ENCODE peak calls at places on chromosomes 1 and 21, in five cellular contexts. L is uterus, V is transverse colon, C is mucosa of descending colon, A is trophoblast cell. D is an unnamed sample.

GRCh38 chr1:27021347-27022031 is 8.8 kb upstream of the TENT5B start:
- DNase-seq in A (no peak), V (no peak), C (no peak), L (no peak), D (no peak)

GRCh38 chr1:55278378-55278777 is 63.2 kb upstream of the USP24 start:
- DNase-seq in C (no peak), A (no peak), V (no peak), L (no peak), D (no peak)

GRCh38 chr1:88150330-88150729 is 533.7 kb upstream of the PKN2 start:
- DNase-seq in L (no peak), A (no peak), C (no peak), V (no peak), D (no peak)

GRCh38 chr1:198350456-198350855 is 190.0 kb downstream of the ATP6V1G3 start:
- DNase-seq in L (no peak), V (no peak), C (no peak), A (no peak), D (no peak)

GRCh38 chr1:62321438-62321837 is 2.2 kb upstream of the KANK4 start:
- DNase-seq in A (peak; percentile 79), C (no peak), V (no peak), L (no peak), D (no peak)

GRCh38 chr1:10598088-10598712 is 123.5 kb downstream of the PEX14 start:
- DNase-seq in V (no peak), A (no peak), L (no peak), C (peak; percentile 31), D (no peak)

GRCh38 chr1:97827887-97828286 is 92.9 kb downstream of the DPYD start:
- DNase-seq in A (no peak), V (no peak), L (no peak), C (no peak), D (no peak)

GRCh38 chr1:150555971-150556865 is 7.0 kb downstream of the ADAMTSL4 start:
- DNase-seq in L (no peak), V (peak; percentile 9), A (no peak), C (no peak), D (no peak)

GRCh38 chr1:26771643-26772321 is 16.0 kb upstream of the PIGV start:
- DNase-seq in A (peak; percentile 82), C (no peak), L (peak; percentile 55), V (no peak), D (peak; percentile 79)

GRCh38 chr1:155185783-155186265 is 12.2 kb downstream of the TRIM46 start:
- DNase-seq in L (no peak), C (no peak), A (peak; percentile 21), V (no peak), D (no peak)

GRCh38 chr1:56712150-56712549 is 67.0 kb downstream of the PRKAA2 start:
- DNase-seq in C (no peak), L (no peak), V (no peak), A (no peak), D (no peak)

GRCh38 chr21:44360174-44360573 is 6.8 kb downstream of the TRPM2 start:
- DNase-seq in C (no peak), V (no peak), L (no peak), A (no peak), D (no peak)

GRCh38 chr1:170513138-170513537 is 18.8 kb upstream of the GORAB start:
- DNase-seq in L (no peak), A (no peak), V (no peak), C (no peak), D (no peak)

GRCh38 chr1:16111771-16112557 is 38.5 kb upstream of the FAM131C start:
- DNase-seq in V (no peak), L (peak; percentile 55), A (no peak), C (peak; percentile 10), D (no peak)

GRCh38 chr1:33349081-33349759 is 28.3 kb upstream of the A3GALT2 start:
- DNase-seq in A (peak; percentile 43), C (peak; percentile 63), L (peak; percentile 52), V (peak; percentile 57), D (no peak)

GRCh38 chr1:92972413-92973129 is 11.3 kb upstream of the DIPK1A start:
- DNase-seq in C (no peak), A (no peak), V (no peak), L (no peak), D (no peak)

GRCh38 chr1:92970990-92971689 is 9.9 kb upstream of the DIPK1A start:
- DNase-seq in L (no peak), V (no peak), A (no peak), C (no peak), D (no peak)

GRCh38 chr1:92969517-92969916 is 8.3 kb upstream of the DIPK1A start:
- DNase-seq in L (no peak), A (no peak), C (no peak), V (no peak), D (no peak)

GRCh38 chr1:92965003-92965402 is 3.7 kb upstream of the DIPK1A start:
- DNase-seq in V (no peak), C (no peak), A (no peak), L (no peak), D (no peak)

DNA sequence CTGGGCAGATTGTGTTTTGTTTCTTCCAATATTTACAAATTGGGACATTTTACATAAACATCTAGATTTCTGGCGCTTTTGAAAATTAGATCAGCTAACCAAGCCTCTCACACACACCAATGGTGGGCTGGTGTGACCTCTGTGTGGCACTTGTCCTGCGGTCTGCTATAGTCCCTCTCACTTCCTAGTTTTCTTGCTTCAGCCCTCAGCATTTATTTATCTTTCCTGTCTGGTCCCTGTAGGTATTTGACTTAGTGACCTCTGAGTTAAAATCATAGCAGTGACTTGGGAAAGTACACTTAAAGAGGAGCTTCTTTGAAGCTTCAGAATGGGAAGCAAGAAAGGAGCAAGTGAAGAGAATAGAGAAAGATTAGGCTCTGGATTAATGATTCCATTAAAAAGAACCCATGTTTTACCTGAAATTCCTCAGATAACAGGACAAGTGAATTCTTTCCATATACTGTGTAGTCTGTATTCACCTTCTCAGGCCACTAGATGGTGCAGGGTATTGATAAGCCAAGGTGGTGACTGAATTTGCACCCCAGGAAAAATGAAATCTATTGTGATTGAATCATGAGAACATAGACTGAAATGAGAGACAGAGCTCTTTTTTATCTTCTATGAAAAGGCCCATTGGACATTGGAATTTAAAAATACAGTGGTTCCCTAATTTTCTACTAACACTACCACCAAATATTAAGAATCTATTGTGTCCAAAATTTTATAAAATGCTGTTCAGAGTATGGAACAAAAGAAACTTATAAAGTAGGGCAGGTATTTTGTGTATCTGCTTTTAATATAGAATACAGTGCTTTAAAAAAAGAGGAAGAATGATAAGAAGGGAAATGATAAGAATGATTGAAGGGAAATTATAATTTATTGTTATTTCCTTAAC is 7.1 kb upstream of the DIPK1A start:
- DNase-seq in L (no peak), C (peak; percentile 47), A (peak; percentile 18), V (no peak), D (no peak)
- H3K4me1 ChIP-seq in L (no peaks in the 10 kb centered on the region), C (peaks cover 6% of the 10 kb centered on the region), A (no peaks in the 10 kb centered on the region), V (peaks cover 15% of the 10 kb centered on the region), D (no peaks in the 10 kb centered on the region)

GRCh38 chr1:203327684-203328457 is 22.6 kb downstream of the BTG2 start:
- DNase-seq in V (no peak), L (no peak), A (peak; percentile 60), C (peak; percentile 82), D (peak; percentile 35)
- H3K4me1 ChIP-seq in V (peaks cover 54% of the 10 kb centered on the region), L (peaks cover 7% of the 10 kb centered on the region), A (peaks cover 9% of the 10 kb centered on the region), C (peaks cover 48% of the 10 kb centered on the region), D (no peaks in the 10 kb centered on the region)

GRCh38 chr1:213987876-213988638 is at the start of gene PROX1:
- DNase-seq in A (peak; percentile 62), V (peak; percentile 78), L (peak; percentile 78), C (peak; percentile 84), D (peak; percentile 32)

GRCh38 chr1:213987422-213987875 is 324 bp upstream of the PROX1 start:
- DNase-seq in C (no peak), L (no peak), V (no peak), A (peak; percentile 54), D (no peak)

GRCh38 chr1:213986020-213986924 is 1.5 kb upstream of the PROX1 start:
- DNase-seq in V (no peak), L (no peak), A (no peak), C (no peak), D (no peak)

GRCh38 chr1:213985181-213986019 is 2.4 kb upstream of the PROX1 start:
- DNase-seq in C (no peak), L (no peak), A (peak; percentile 41), V (no peak), D (no peak)

GRCh38 chr1:213986925-213987250 is 885 bp upstream of the PROX1 start:
- DNase-seq in V (no peak), A (no peak), L (no peak), C (no peak), D (no peak)
- H3K4me1 ChIP-seq in V (peaks cover 46% of the 10 kb centered on the region), A (peaks cover 36% of the 10 kb centered on the region), L (peaks cover 16% of the 10 kb centered on the region), C (peaks cover 25% of the 10 kb centered on the region), D (peaks cover 12% of the 10 kb centered on the region)

DNA sequence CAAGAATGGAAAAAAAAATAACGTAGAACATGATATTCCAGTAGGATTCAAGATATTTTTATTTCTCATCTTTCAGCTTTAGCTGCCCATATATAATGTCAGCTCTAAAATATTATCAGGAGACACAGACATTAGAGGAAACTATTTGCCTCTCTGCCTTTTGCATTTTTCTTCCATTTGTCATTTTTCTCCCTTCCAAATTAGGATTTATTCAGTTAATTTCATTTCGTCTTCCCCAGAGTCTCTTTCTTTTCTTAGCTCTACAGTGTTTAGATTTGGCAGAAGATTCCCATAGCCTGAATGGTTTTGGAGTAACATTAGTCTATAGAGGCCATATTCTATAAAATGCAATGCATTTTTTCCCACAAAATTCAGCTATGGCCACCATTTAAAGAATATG is 5.1 kb upstream of the ENAH start:
- DNase-seq in A (peak; percentile 49), L (no peak), C (no peak), V (no peak), D (no peak)
- H3K4me1 ChIP-seq in A (peaks cover 5% of the 10 kb centered on the region), L (no peaks in the 10 kb centered on the region), C (no peaks in the 10 kb centered on the region), V (peaks cover 28% of the 10 kb centered on the region), D (peaks cover 3% of the 10 kb centered on the region)

DNA sequence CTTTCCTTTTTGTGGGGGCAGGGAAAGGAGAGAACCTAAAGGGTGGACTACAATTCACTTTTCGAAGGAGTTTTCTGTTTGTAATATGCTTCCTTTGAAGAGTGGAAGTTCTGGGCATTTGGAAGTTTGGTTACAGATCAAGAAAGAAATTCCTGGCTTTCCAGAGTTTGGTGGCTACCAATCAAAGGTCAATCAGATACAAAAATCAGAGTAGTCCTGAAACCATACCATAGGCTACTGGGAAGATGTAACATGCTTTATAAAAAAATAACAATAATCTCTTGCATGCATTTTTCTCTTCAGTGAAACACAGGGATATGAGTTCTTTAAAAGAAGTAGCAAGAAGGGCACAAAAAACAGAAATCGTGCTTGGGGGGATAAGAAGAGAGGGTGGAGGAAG is 63.1 kb downstream of the GADD45A start:
- DNase-seq in A (no peak), L (no peak), C (no peak), V (no peak), D (no peak)
- H3K4me1 ChIP-seq in A (peaks cover 35% of the 10 kb centered on the region), L (no peaks in the 10 kb centered on the region), C (peaks cover 34% of the 10 kb centered on the region), V (peaks cover 49% of the 10 kb centered on the region), D (peaks cover 87% of the 10 kb centered on the region)